ENCODE peak calls at places on chromosome 2, in four cellular contexts. J is ACHN, G is pancreas, Y is left ventricle myocardium inferior. W is an unnamed sample.

GRCh38 chr2:217597140-217597539 is 405.7 kb downstream of the TNS1 start:
- DNase-seq in Y (no peak), G (no peak), J (no peak), W (no peak)

GRCh38 chr2:223076573-223076972 is 24.6 kb downstream of the KCNE4 start:
- DNase-seq in J (no peak), Y (no peak), G (no peak), W (no peak)

GRCh38 chr2:52036036-52036435 is 1004.1 kb upstream of the NRXN1 start:
- DNase-seq in Y (no peak), G (no peak), J (no peak), W (no peak)

GRCh38 chr2:84880395-84880644 is 564 bp downstream of the TRABD2A start:
- DNase-seq in Y (no peak), J (no peak), G (no peak), W (no peak)

GRCh38 chr2:25273985-25274550 is 67.7 kb downstream of the DNMT3A start:
- DNase-seq in J (no peak), Y (no peak), G (no peak), W (no peak)

GRCh38 chr2:61582191-61582590 is 44.0 kb upstream of the XPO1 start:
- DNase-seq in G (no peak), Y (no peak), J (no peak), W (no peak)

GRCh38 chr2:877747-878146 is 72.9 kb upstream of the SNTG2 start:
- DNase-seq in G (no peak), J (no peak), Y (no peak), W (no peak)

GRCh38 chr2:236584521-236585384 is 15.1 kb downstream of the ACKR3 start:
- DNase-seq in Y (no peak), J (no peak), G (no peak), W (no peak)

GRCh38 chr2:63050916-63051794 is 525 bp downstream of the OTX1 start:
- DNase-seq in Y (no peak), J (peak), G (no peak), W (peak)

GRCh38 chr2:37589298-37589697 is 82.1 kb downstream of the CDC42EP3 start:
- DNase-seq in G (no peak), J (peak), Y (no peak), W (no peak)

GRCh38 chr2:190053426-190053825 is 9.1 kb downstream of the MSTN start:
- DNase-seq in J (no peak), G (no peak), Y (no peak), W (no peak)

GRCh38 chr2:169928463-169928864 is 101.2 kb downstream of the UBR3 start:
- DNase-seq in Y (no peak), J (peak), G (no peak), W (no peak)

GRCh38 chr2:85886585-85886984 is 2.2 kb downstream of the ST3GAL5 start:
- DNase-seq in J (peak), Y (no peak), G (no peak), W (peak)

GRCh38 chr2:176129825-176130152 is 284 bp downstream of the HOXD8 start:
- DNase-seq in Y (no peak), J (no peak), G (no peak), W (no peak)

GRCh38 chr2:2827237-2827636 is 496.2 kb upstream of the MYT1L start:
- DNase-seq in G (no peak), Y (no peak), J (no peak), W (no peak)

W was measured in ovary.